ENCODE peak calls at places on chromosomes 7 and 10, in nine cellular contexts. T, N, E, O, B, L, Y, S and A are unnamed samples.
A peak's percentile ranks its signal among the peaks of the same experiment; 100 is the strongest.

GRCh38 chr7:148095066-148095465 is 495.5 kb upstream of the C7orf33 start:
- DNase-seq in T (no peak), N (no peak), E (no peak), O (no peak), B (no peak), L (no peak), Y (no peak), S (peak; percentile 5), A (no peak)

GRCh38 chr10:22335204-22335956 is 9.9 kb upstream of the SPAG6 start:
- DNase-seq in T (no peak), N (no peak), E (peak; percentile 67), O (peak; percentile 78), B (peak; percentile 86), L (peak; percentile 66), Y (no peak), S (no peak), A (peak; percentile 50)

GRCh38 chr10:104993085-104993484 is 352.0 kb downstream of the SORCS3 start:
- DNase-seq in T (no peak), N (no peak), E (no peak), O (no peak), B (no peak), L (no peak), Y (no peak), S (no peak), A (no peak)

GRCh38 chr10:119807960-119808697 is 64.5 kb downstream of the MCMBP start:
- DNase-seq in T (no peak), N (no peak), E (no peak), O (no peak), B (peak; percentile 71), L (no peak), Y (peak; percentile 10), S (no peak), A (no peak)

GRCh38 chr10:79130255-79130654 is 61.5 kb downstream of the ZMIZ1 start:
- DNase-seq in T (no peak), N (no peak), E (no peak), O (no peak), B (no peak), L (no peak), Y (no peak), S (no peak), A (no peak)

GRCh38 chr7:16419859-16420258 is 1.5 kb downstream of the CRPPA start:
- DNase-seq in T (no peak), N (no peak), E (no peak), O (no peak), B (no peak), L (no peak), Y (no peak), S (no peak), A (no peak)

GRCh38 chr7:141737118-141737835 is 881 bp upstream of the SSBP1 start:
- DNase-seq in T (peak; percentile 4), N (no peak), E (no peak), O (no peak), B (peak; percentile 16), L (no peak), Y (peak; percentile 9), S (peak; percentile 27), A (no peak)

GRCh38 chr7:1241510-1242128 is 8.9 kb downstream of the UNCX start:
- DNase-seq in T (no peak), N (no peak), E (peak; percentile 30), O (peak; percentile 82), B (no peak), L (no peak), Y (no peak), S (no peak), A (no peak)

GRCh38 chr10:114313139-114313538 is 74.1 kb downstream of the VWA2 start:
- DNase-seq in T (no peak), N (no peak), E (no peak), O (no peak), B (no peak), L (no peak), Y (no peak), S (no peak), A (no peak)

GRCh38 chr7:149714910-149715471 is 58.4 kb downstream of the ZNF467 start:
- DNase-seq in T (no peak), N (no peak), E (no peak), O (no peak), B (peak; percentile 49), L (peak; percentile 31), Y (no peak), S (no peak), A (no peak)

GRCh38 chr10:111175786-111176185 is 99.0 kb downstream of the ADRA2A start:
- DNase-seq in T (no peak), N (no peak), E (no peak), O (no peak), B (no peak), L (no peak), Y (no peak), S (no peak), A (no peak)